ENCODE peak calls at places on chromosome 6, in nine cellular contexts. K is psoas muscle; Y is tibial nerve; S is colonic mucosa; N is heart left ventricle; W is cardiac muscle cell; R is H1; J is IMR-90; M is naive thymus-derived CD4-positive, alpha-beta T cell. D is an unnamed sample. For H3K4me1 and H3K9me3, the result is how much of the 10 kb centered on the place peaks cover.

GRCh38 chr6:14727494-14728395 is 518.1 kb upstream of the JARID2 start:
- DNase-seq in S (no peak), R (no peak), N (no peak), J (no peak), Y (no peak), K (no peak), M (no peak), W (no peak), D (no peak)

GRCh38 chr6:21587182-21587924 is 6.2 kb upstream of the SOX4 start:
- DNase-seq in M (peak), R (no peak), K (peak), W (peak), J (peak), S (peak), Y (peak), N (peak), D (peak)

GRCh38 chr6:54335871-54336270 is 27.6 kb downstream of the TINAG start:
- DNase-seq in N (no peak), J (peak), K (no peak), M (no peak), W (peak), R (no peak), S (no peak), Y (no peak), D (no peak)

GRCh38 chr6:152057832-152058498 is 250.5 kb downstream of the ESR1 start:
- DNase-seq in S (no peak), Y (no peak), M (no peak), J (no peak), N (no peak), R (no peak), K (no peak), W (no peak), D (no peak)

GRCh38 chr6:77837034-77837784 is 184.4 kb downstream of the MEI4 start:
- DNase-seq in S (no peak), J (no peak), Y (no peak), M (no peak), N (no peak), W (no peak), R (no peak), K (no peak), D (no peak)

GRCh38 chr6:110484321-110484720 is 7.9 kb upstream of the SLC22A16 start:
- DNase-seq in W (peak), Y (no peak), J (no peak), S (no peak), R (no peak), K (no peak), M (no peak), N (no peak), D (peak)

GRCh38 chr6:36728289-36729168 is 30.9 kb downstream of the RAB44 start:
- DNase-seq in Y (no peak), M (no peak), W (no peak), R (no peak), J (no peak), N (no peak), K (peak), S (no peak), D (no peak)

GRCh38 chr6:117399924-117400323 is 25.8 kb downstream of the ROS1 start:
- DNase-seq in S (no peak), W (peak), Y (no peak), R (no peak), K (no peak), N (no peak), M (no peak), J (peak), D (no peak)

GRCh38 chr6:52887912-52888535 is 21.5 kb downstream of the GSTA3 start:
- DNase-seq in S (no peak), J (peak), R (no peak), Y (no peak), M (no peak), W (no peak), N (no peak), K (no peak), D (no peak)

GRCh38 chr6:114108119-114109002 is 137.4 kb upstream of the HDAC2 start:
- DNase-seq in M (peak), J (peak), Y (peak), S (peak), W (peak), R (peak), K (peak), N (peak), D (peak)

GRCh38 chr6:126307859-126308258 is 32.1 kb upstream of the CENPW start:
- DNase-seq in K (peak), W (peak), J (peak), S (no peak), M (no peak), N (no peak), R (no peak), Y (no peak), D (no peak)

GRCh38 chr6:11423072-11423471 is 114.5 kb upstream of the TMEM170B start:
- DNase-seq in R (no peak), M (no peak), Y (no peak), W (no peak), K (no peak), J (peak), S (no peak), N (no peak), D (no peak)

GRCh38 chr6:122789862-122790739 is 1.0 kb downstream of the SMPDL3A start:
- DNase-seq in Y (no peak), W (no peak), N (no peak), S (peak), K (peak), J (peak), M (peak), R (no peak), D (peak)

GRCh38 chr6:160041608-160042007 is 72.7 kb downstream of the IGF2R start:
- DNase-seq in S (no peak), R (no peak), W (peak), J (peak), Y (peak), M (no peak), N (peak), K (peak), D (no peak)

GRCh38 chr6:6932341-6932740 is 175.4 kb upstream of the RREB1 start:
- DNase-seq in R (no peak), K (no peak), M (no peak), Y (no peak), J (no peak), N (no peak), W (no peak), S (no peak), D (no peak)

GRCh38 chr6:53313784-53314382 is 34.9 kb downstream of the ELOVL5 start:
- DNase-seq in R (no peak), K (no peak), W (peak), M (no peak), Y (no peak), S (no peak), J (peak), N (no peak), D (no peak)

GRCh38 chr6:43769526-43770416 is at the start of gene VEGFA:
- DNase-seq in N (peak), R (peak), K (peak), J (peak), Y (peak), S (peak), W (peak), M (peak), D (peak)

GRCh38 chr6:10655508-10656055 is 38.8 kb downstream of the C6orf52 start:
- DNase-seq in J (no peak), N (no peak), K (no peak), S (no peak), M (peak), W (no peak), R (no peak), Y (no peak), D (no peak)

GRCh38 chr6:157070403-157071107 is 252.8 kb downstream of the TMEM242 start:
- DNase-seq in N (no peak), J (no peak), K (no peak), M (no peak), Y (no peak), W (no peak), R (no peak), S (no peak), D (no peak)

GRCh38 chr6:90650041-90650948 is 63.4 kb upstream of the MAP3K7 start:
- DNase-seq in N (no peak), J (no peak), Y (no peak), K (no peak), M (no peak), R (no peak), S (no peak), W (no peak), D (no peak)

GRCh38 chr6:15879372-15880261 is 216.8 kb upstream of the DTNBP1 start:
- DNase-seq in M (peak), N (peak), Y (peak), W (peak), R (no peak), J (peak), K (peak), S (peak), D (no peak)

GRCh38 chr6:132867055-132867454 is 52.7 kb downstream of the RPS12 start:
- DNase-seq in K (no peak), M (no peak), S (no peak), N (no peak), J (peak), Y (no peak), R (no peak), W (peak), D (no peak)

GRCh38 chr6:4397307-4397706 is 261.9 kb upstream of the ECI2 start:
- DNase-seq in Y (no peak), S (no peak), R (no peak), N (no peak), M (no peak), K (peak), J (no peak), W (no peak), D (no peak)

GRCh38 chr6:44162876-44163625 is 4.4 kb downstream of the CAPN11 start:
- DNase-seq in M (no peak), N (no peak), S (no peak), W (no peak), R (peak), J (peak), K (no peak), Y (no peak), D (no peak)

GRCh38 chr6:3194535-3195376 is 32.7 kb downstream of the TUBB2B start:
- DNase-seq in J (peak), N (peak), K (no peak), M (no peak), S (no peak), Y (no peak), W (peak), R (peak), D (no peak)

GRCh38 chr6:15504581-15505350 is 158.1 kb downstream of the DTNBP1 start:
- DNase-seq in K (peak), S (peak), R (no peak), J (peak), W (peak), Y (peak), N (peak), M (no peak), D (no peak)

GRCh38 chr6:3830806-3831205 is 18.4 kb upstream of the FAM50B start:
- DNase-seq in W (no peak), S (no peak), M (no peak), R (no peak), J (no peak), K (peak), Y (no peak), N (no peak), D (no peak)

GRCh38 chr6:41027799-41028617 is 11.0 kb downstream of the UNC5CL start:
- DNase-seq in K (peak), J (peak), W (peak), M (peak), S (peak), N (peak), R (peak), Y (peak), D (no peak)

DNA sequence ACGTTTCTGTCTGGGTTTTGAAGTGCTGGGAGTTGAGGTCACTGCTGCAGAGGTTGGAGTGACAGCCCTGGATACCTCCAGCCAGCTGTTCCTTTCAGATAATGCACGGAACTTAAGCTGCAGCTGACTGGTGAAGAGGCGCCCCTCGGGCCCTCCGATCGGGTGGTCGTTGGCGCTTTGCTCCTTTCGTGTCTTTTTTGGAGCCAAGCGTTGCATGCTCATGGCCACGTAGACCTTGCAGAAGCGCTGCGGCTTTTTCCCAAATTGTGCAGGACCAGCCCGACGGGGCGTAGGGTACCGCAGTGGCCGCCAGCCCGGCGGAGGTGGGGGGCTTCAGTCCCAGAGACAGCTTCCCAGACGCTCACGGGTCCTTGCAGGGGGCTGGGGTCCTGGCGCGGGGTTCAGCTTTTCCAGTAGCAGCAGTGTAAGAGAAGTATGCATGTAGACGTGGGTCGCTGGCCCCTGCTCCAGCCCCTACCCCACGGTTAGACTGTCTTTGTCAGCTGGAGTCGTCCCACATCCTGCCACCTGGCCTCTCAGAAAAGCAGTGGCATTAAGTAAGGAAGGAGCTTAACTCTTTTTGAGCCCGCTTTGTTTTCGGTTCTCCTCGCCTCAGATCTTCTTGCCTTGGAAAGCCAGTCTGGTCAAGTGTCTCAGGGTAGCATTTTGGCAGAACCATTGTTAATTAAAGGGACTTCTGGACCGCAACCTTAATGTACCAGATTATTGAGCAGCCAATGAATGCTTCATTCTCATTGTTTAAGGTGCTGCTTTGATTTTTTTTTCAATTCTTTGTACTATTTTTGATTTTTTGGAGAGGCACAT is 838 bp downstream of the TNFAIP3 start:
- DNase-seq in N (no peak), W (no peak), S (peak), Y (peak), K (peak), J (peak), M (peak), R (peak), D (no peak)
- H3K4me1 ChIP-seq in N (under half), W (under half), S (under half), Y (half or more), K (under half), J (under half), M (under half), R (under half), D (under half)

DNA sequence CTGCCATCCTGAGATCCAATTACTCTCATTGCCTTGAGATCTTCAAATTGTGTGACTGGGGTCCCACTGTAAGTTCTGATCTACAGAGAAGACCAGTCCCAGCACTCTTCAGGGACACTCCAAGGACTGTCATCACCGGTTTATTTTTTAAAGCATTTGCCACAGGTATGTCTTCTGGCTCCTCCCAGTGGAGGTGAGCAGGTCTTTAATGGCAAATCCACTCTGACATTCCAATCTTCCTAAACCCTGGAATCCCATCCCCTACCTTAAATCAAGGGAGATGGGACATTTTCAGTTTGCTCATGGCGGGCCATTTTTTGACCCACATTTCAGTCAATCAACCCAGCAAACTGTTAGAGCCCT is 35.2 kb upstream of the IYD start:
- DNase-seq in M (no peak), S (no peak), J (no peak), W (no peak), Y (no peak), K (no peak), N (no peak), R (no peak), D (no peak)
- H3K4me3 ChIP-seq in M (no peak), S (no peak), J (no peak), W (no peak), Y (no peak), K (no peak), N (no peak), R (no peak), D (no peak)

GRCh38 chr6:168017629-168018028 is 20.2 kb downstream of the KIF25 start:
- DNase-seq in K (no peak), R (peak), S (no peak), W (no peak), M (no peak), J (no peak), Y (no peak), N (peak), D (no peak)

GRCh38 chr6:168014406-168014959 is 17.0 kb downstream of the KIF25 start:
- DNase-seq in W (no peak), K (no peak), R (no peak), N (no peak), Y (no peak), S (peak), M (no peak), J (no peak), D (no peak)

GRCh38 chr6:168016756-168017525 is 19.5 kb downstream of the KIF25 start:
- DNase-seq in M (no peak), J (no peak), K (no peak), S (peak), N (peak), W (peak), R (peak), Y (no peak), D (no peak)

GRCh38 chr6:168016176-168016620 is 18.7 kb downstream of the KIF25 start:
- DNase-seq in M (no peak), W (no peak), S (no peak), K (no peak), R (peak), J (no peak), N (peak), Y (no peak), D (no peak)

GRCh38 chr6:168015492-168016175 is 18.2 kb downstream of the KIF25 start:
- DNase-seq in Y (no peak), S (peak), K (no peak), R (peak), W (no peak), M (no peak), J (no peak), N (peak), D (no peak)
- H3K9me3 ChIP-seq in Y (under half), S (under half), K (under half), R (under half), W (under half), M (under half), J (under half), N (under half), D (under half)

GRCh38 chr6:105978113-105978512 is 108.0 kb upstream of the PRDM1 start:
- DNase-seq in M (no peak), W (no peak), R (no peak), K (no peak), S (no peak), N (no peak), J (peak), Y (no peak), D (no peak)
- H3K4me1 ChIP-seq in M (under half), W (under half), R (under half), K (under half), S (under half), N (under half), J (under half), Y (under half), D (under half)